ENCODE peak calls at places on chromosomes 13 and 19, in nine cellular contexts. One of them, this sample, is unnamed.

GRCh38 chr13:48155850-48156249 is 60.9 kb upstream of the MED4 start:
- DNase-seq in lower leg skin: no peak
- DNase-seq in Peyer's patch: no peak
- DNase-seq in NT2/D1: no peak
- DNase-seq in fibroblast of villous mesenchyme: peak
- DNase-seq in tibial nerve: no peak
- DNase-seq in breast epithelium: no peak
- DNase-seq in GM23338: no peak
- DNase-seq in adrenal gland: no peak
- DNase-seq in this sample: peak

GRCh38 chr13:110471833-110472162 is 89.7 kb downstream of the RAB20 start:
- DNase-seq in NT2/D1: no peak
- DNase-seq in fibroblast of villous mesenchyme: peak
- DNase-seq in lower leg skin: no peak
- DNase-seq in GM23338: no peak
- DNase-seq in tibial nerve: peak
- DNase-seq in Peyer's patch: no peak
- DNase-seq in adrenal gland: peak
- DNase-seq in breast epithelium: no peak
- DNase-seq in this sample: no peak

GRCh38 chr13:94157705-94158218 is 321.7 kb downstream of the DCT start:
- DNase-seq in adrenal gland: no peak
- DNase-seq in lower leg skin: no peak
- DNase-seq in NT2/D1: no peak
- DNase-seq in Peyer's patch: no peak
- DNase-seq in tibial nerve: peak
- DNase-seq in fibroblast of villous mesenchyme: peak
- DNase-seq in GM23338: no peak
- DNase-seq in breast epithelium: no peak
- DNase-seq in this sample: no peak

GRCh38 chr19:29785955-29786589 is 25.7 kb upstream of the CCNE1 start:
- DNase-seq in fibroblast of villous mesenchyme: no peak
- DNase-seq in adrenal gland: no peak
- DNase-seq in GM23338: peak
- DNase-seq in breast epithelium: no peak
- DNase-seq in lower leg skin: no peak
- DNase-seq in tibial nerve: no peak
- DNase-seq in NT2/D1: no peak
- DNase-seq in Peyer's patch: no peak
- DNase-seq in this sample: no peak

GRCh38 chr13:48496796-48497195 is 36.1 kb downstream of the RCBTB2 start:
- DNase-seq in adrenal gland: no peak
- DNase-seq in breast epithelium: no peak
- DNase-seq in lower leg skin: no peak
- DNase-seq in GM23338: peak
- DNase-seq in tibial nerve: no peak
- DNase-seq in Peyer's patch: no peak
- DNase-seq in NT2/D1: no peak
- DNase-seq in fibroblast of villous mesenchyme: no peak
- DNase-seq in this sample: peak

GRCh38 chr13:80001510-80001842 is 339.4 kb downstream of the SPRY2 start:
- DNase-seq in Peyer's patch: no peak
- DNase-seq in tibial nerve: no peak
- DNase-seq in breast epithelium: no peak
- DNase-seq in adrenal gland: no peak
- DNase-seq in GM23338: no peak
- DNase-seq in NT2/D1: no peak
- DNase-seq in lower leg skin: no peak
- DNase-seq in fibroblast of villous mesenchyme: no peak
- DNase-seq in this sample: no peak

GRCh38 chr13:23567792-23568480 is 2.3 kb upstream of the TNFRSF19 start:
- DNase-seq in Peyer's patch: no peak
- DNase-seq in tibial nerve: no peak
- DNase-seq in GM23338: no peak
- DNase-seq in fibroblast of villous mesenchyme: no peak
- DNase-seq in adrenal gland: no peak
- DNase-seq in breast epithelium: no peak
- DNase-seq in lower leg skin: no peak
- DNase-seq in NT2/D1: no peak
- DNase-seq in this sample: no peak

GRCh38 chr13:98977568-98978270 is at the start of gene DOCK9:
- DNase-seq in lower leg skin: peak
- DNase-seq in tibial nerve: peak
- DNase-seq in fibroblast of villous mesenchyme: peak
- DNase-seq in GM23338: peak
- DNase-seq in Peyer's patch: peak
- DNase-seq in breast epithelium: peak
- DNase-seq in adrenal gland: peak
- DNase-seq in NT2/D1: peak
- DNase-seq in this sample: no peak

GRCh38 chr19:46256855-46257254 is 27.3 kb downstream of the IGFL1 start:
- DNase-seq in Peyer's patch: no peak
- DNase-seq in GM23338: no peak
- DNase-seq in NT2/D1: no peak
- DNase-seq in fibroblast of villous mesenchyme: peak
- DNase-seq in adrenal gland: no peak
- DNase-seq in lower leg skin: no peak
- DNase-seq in tibial nerve: no peak
- DNase-seq in breast epithelium: no peak
- DNase-seq in this sample: no peak

GRCh38 chr19:46999878-47000277 is 19.8 kb upstream of the NPAS1 start:
- DNase-seq in Peyer's patch: no peak
- DNase-seq in fibroblast of villous mesenchyme: no peak
- DNase-seq in GM23338: no peak
- DNase-seq in tibial nerve: no peak
- DNase-seq in adrenal gland: no peak
- DNase-seq in breast epithelium: no peak
- DNase-seq in NT2/D1: no peak
- DNase-seq in lower leg skin: no peak
- DNase-seq in this sample: no peak

GRCh38 chr13:98512774-98513327 is 64.1 kb downstream of the STK24 start:
- DNase-seq in NT2/D1: no peak
- DNase-seq in tibial nerve: no peak
- DNase-seq in lower leg skin: no peak
- DNase-seq in breast epithelium: no peak
- DNase-seq in Peyer's patch: no peak
- DNase-seq in fibroblast of villous mesenchyme: no peak
- DNase-seq in GM23338: no peak
- DNase-seq in adrenal gland: no peak
- DNase-seq in this sample: no peak

GRCh38 chr13:87666826-87667225 is 4.3 kb upstream of the SLITRK5 start:
- DNase-seq in breast epithelium: no peak
- DNase-seq in GM23338: no peak
- DNase-seq in lower leg skin: no peak
- DNase-seq in fibroblast of villous mesenchyme: no peak
- DNase-seq in tibial nerve: no peak
- DNase-seq in adrenal gland: no peak
- DNase-seq in Peyer's patch: no peak
- DNase-seq in NT2/D1: no peak
- DNase-seq in this sample: no peak

GRCh38 chr19:38921420-38922274 is 8.9 kb downstream of the SARS2 start:
- DNase-seq in lower leg skin: no peak
- DNase-seq in NT2/D1: no peak
- DNase-seq in adrenal gland: no peak
- DNase-seq in fibroblast of villous mesenchyme: no peak
- DNase-seq in tibial nerve: no peak
- DNase-seq in Peyer's patch: peak
- DNase-seq in GM23338: no peak
- DNase-seq in breast epithelium: no peak
- DNase-seq in this sample: no peak

GRCh38 chr19:38919837-38920528 is 8.0 kb upstream of the CCER2 start:
- DNase-seq in Peyer's patch: peak
- DNase-seq in GM23338: no peak
- DNase-seq in NT2/D1: no peak
- DNase-seq in adrenal gland: no peak
- DNase-seq in breast epithelium: no peak
- DNase-seq in tibial nerve: no peak
- DNase-seq in lower leg skin: no peak
- DNase-seq in fibroblast of villous mesenchyme: no peak
- DNase-seq in this sample: no peak

GRCh38 chr19:38922482-38922881 is 8.1 kb downstream of the SARS2 start:
- DNase-seq in adrenal gland: no peak
- DNase-seq in lower leg skin: no peak
- DNase-seq in fibroblast of villous mesenchyme: no peak
- DNase-seq in breast epithelium: no peak
- DNase-seq in NT2/D1: no peak
- DNase-seq in Peyer's patch: peak
- DNase-seq in tibial nerve: no peak
- DNase-seq in GM23338: no peak
- DNase-seq in this sample: no peak

GRCh38 chr19:38918526-38918925 is 6.5 kb upstream of the CCER2 start:
- DNase-seq in breast epithelium: no peak
- DNase-seq in NT2/D1: no peak
- DNase-seq in GM23338: no peak
- DNase-seq in tibial nerve: no peak
- DNase-seq in Peyer's patch: peak
- DNase-seq in lower leg skin: no peak
- DNase-seq in fibroblast of villous mesenchyme: no peak
- DNase-seq in adrenal gland: no peak
- DNase-seq in this sample: no peak

GRCh38 chr19:38920529-38921419 is 8.8 kb upstream of the CCER2 start:
- DNase-seq in breast epithelium: no peak
- DNase-seq in Peyer's patch: no peak
- DNase-seq in tibial nerve: no peak
- DNase-seq in adrenal gland: no peak
- DNase-seq in lower leg skin: no peak
- DNase-seq in NT2/D1: no peak
- DNase-seq in fibroblast of villous mesenchyme: no peak
- DNase-seq in GM23338: no peak
- DNase-seq in this sample: no peak
- H3K4me3 ChIP-seq in breast epithelium: no peak
- H3K4me3 ChIP-seq in Peyer's patch: no peak
- H3K4me3 ChIP-seq in tibial nerve: no peak
- H3K4me3 ChIP-seq in adrenal gland: no peak
- H3K4me3 ChIP-seq in lower leg skin: no peak
- H3K4me3 ChIP-seq in NT2/D1: no peak
- H3K4me3 ChIP-seq in fibroblast of villous mesenchyme: no peak
- H3K4me3 ChIP-seq in GM23338: no peak
- H3K4me3 ChIP-seq in this sample: no peak

GRCh38 chr19:13938361-13939027 is at the start of gene PODNL1:
- DNase-seq in GM23338: peak
- DNase-seq in fibroblast of villous mesenchyme: peak
- DNase-seq in lower leg skin: no peak
- DNase-seq in NT2/D1: no peak
- DNase-seq in adrenal gland: no peak
- DNase-seq in tibial nerve: peak
- DNase-seq in Peyer's patch: peak
- DNase-seq in breast epithelium: no peak
- DNase-seq in this sample: no peak
- H3K4me3 ChIP-seq in GM23338: peak
- H3K4me3 ChIP-seq in fibroblast of villous mesenchyme: peak
- H3K4me3 ChIP-seq in lower leg skin: no peak
- H3K4me3 ChIP-seq in NT2/D1: no peak
- H3K4me3 ChIP-seq in adrenal gland: no peak
- H3K4me3 ChIP-seq in tibial nerve: peak
- H3K4me3 ChIP-seq in Peyer's patch: peak
- H3K4me3 ChIP-seq in breast epithelium: peak
- H3K4me3 ChIP-seq in this sample: no peak

GRCh38 chr19:1249298-1249989 is 1.1 kb downstream of the MIDN start:
- DNase-seq in NT2/D1: peak
- DNase-seq in GM23338: peak
- DNase-seq in fibroblast of villous mesenchyme: peak
- DNase-seq in tibial nerve: peak
- DNase-seq in adrenal gland: peak
- DNase-seq in lower leg skin: peak
- DNase-seq in breast epithelium: peak
- DNase-seq in Peyer's patch: peak
- DNase-seq in this sample: peak

GRCh38 chr19:1249990-1250298 is 1.6 kb downstream of the MIDN start:
- DNase-seq in Peyer's patch: no peak
- DNase-seq in NT2/D1: no peak
- DNase-seq in tibial nerve: no peak
- DNase-seq in fibroblast of villous mesenchyme: no peak
- DNase-seq in lower leg skin: no peak
- DNase-seq in adrenal gland: no peak
- DNase-seq in GM23338: no peak
- DNase-seq in breast epithelium: no peak
- DNase-seq in this sample: no peak

GRCh38 chr19:1245884-1246816 is 2.2 kb upstream of the MIDN start:
- DNase-seq in NT2/D1: no peak
- DNase-seq in tibial nerve: no peak
- DNase-seq in GM23338: no peak
- DNase-seq in breast epithelium: no peak
- DNase-seq in Peyer's patch: peak
- DNase-seq in adrenal gland: peak
- DNase-seq in lower leg skin: peak
- DNase-seq in fibroblast of villous mesenchyme: no peak
- DNase-seq in this sample: no peak

GRCh38 chr19:1248454-1249297 is at the start of gene MIDN:
- DNase-seq in tibial nerve: peak
- DNase-seq in adrenal gland: peak
- DNase-seq in lower leg skin: peak
- DNase-seq in breast epithelium: peak
- DNase-seq in Peyer's patch: peak
- DNase-seq in GM23338: peak
- DNase-seq in fibroblast of villous mesenchyme: peak
- DNase-seq in NT2/D1: no peak
- DNase-seq in this sample: peak

DNA sequence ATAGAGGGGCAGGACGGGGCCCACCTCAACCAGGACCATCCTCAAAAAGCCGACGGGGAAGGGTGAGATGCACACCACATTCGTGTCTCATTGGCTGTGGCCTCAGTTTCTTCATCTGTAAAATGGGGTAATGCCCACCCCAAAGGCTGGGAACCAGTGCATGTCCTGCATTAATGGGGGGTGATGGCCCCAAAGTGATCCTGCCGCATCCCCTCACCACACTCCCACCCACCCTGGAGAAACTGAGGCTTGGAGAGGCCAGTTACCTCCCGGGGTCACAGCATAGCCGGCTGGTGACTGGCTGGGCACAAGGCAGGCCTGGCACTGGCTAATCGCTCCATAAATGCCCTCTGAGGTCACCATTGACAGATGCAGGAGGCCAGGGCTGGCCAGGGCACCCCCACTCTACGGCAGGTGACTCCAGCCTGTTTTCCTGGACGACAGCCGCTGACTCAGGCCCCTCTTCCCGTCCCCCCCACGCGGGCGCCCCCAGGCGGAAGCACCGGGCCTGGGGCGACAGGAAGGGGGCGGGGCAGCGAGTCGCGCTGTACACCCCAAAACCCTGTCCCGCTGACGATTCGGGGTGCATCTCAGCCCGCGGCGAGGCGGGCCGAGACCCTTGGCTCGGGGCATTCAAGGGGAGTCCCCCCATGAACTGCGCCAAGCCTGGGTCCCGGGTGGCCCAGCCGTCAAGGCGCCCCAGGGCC is 483 bp upstream of the MIDN start:
- DNase-seq in Peyer's patch: peak
- DNase-seq in adrenal gland: peak
- DNase-seq in fibroblast of villous mesenchyme: peak
- DNase-seq in GM23338: peak
- DNase-seq in tibial nerve: no peak
- DNase-seq in lower leg skin: peak
- DNase-seq in breast epithelium: no peak
- DNase-seq in NT2/D1: no peak
- DNase-seq in this sample: peak
- H3K4me3 ChIP-seq in Peyer's patch: peak
- H3K4me3 ChIP-seq in adrenal gland: no peak
- H3K4me3 ChIP-seq in fibroblast of villous mesenchyme: peak
- H3K4me3 ChIP-seq in GM23338: peak
- H3K4me3 ChIP-seq in tibial nerve: peak
- H3K4me3 ChIP-seq in lower leg skin: no peak
- H3K4me3 ChIP-seq in breast epithelium: peak
- H3K4me3 ChIP-seq in NT2/D1: peak
- H3K4me3 ChIP-seq in this sample: no peak

GRCh38 chr19:22919946-22920345 is 83.0 kb downstream of the ZNF728 start:
- DNase-seq in tibial nerve: no peak
- DNase-seq in GM23338: no peak
- DNase-seq in breast epithelium: no peak
- DNase-seq in NT2/D1: no peak
- DNase-seq in fibroblast of villous mesenchyme: no peak
- DNase-seq in lower leg skin: no peak
- DNase-seq in adrenal gland: no peak
- DNase-seq in Peyer's patch: no peak
- DNase-seq in this sample: no peak
- H3K4me3 ChIP-seq in tibial nerve: no peak
- H3K4me3 ChIP-seq in GM23338: no peak
- H3K4me3 ChIP-seq in breast epithelium: no peak
- H3K4me3 ChIP-seq in NT2/D1: no peak
- H3K4me3 ChIP-seq in fibroblast of villous mesenchyme: no peak
- H3K4me3 ChIP-seq in lower leg skin: no peak
- H3K4me3 ChIP-seq in adrenal gland: no peak
- H3K4me3 ChIP-seq in Peyer's patch: no peak
- H3K4me3 ChIP-seq in this sample: no peak

This sample was measured in CD4-positive, CD25-positive, alpha-beta regulatory T cell.